ENCODE peak calls at places on chromosomes 13 and 19, in six cellular contexts. V is CD8-positive, alpha-beta T cell; A is nephron progenitor cell; L is A673; P is cardiac fibroblast; W is dorsolateral prefrontal cortex. G is an unnamed sample.

GRCh38 chr19:50224986-50225747 is 21.7 kb downstream of the MYH14 start:
- DNase-seq in V (no peak), A (no peak), L (no peak), P (no peak), W (peak; percentile 42), G (no peak)

GRCh38 chr13:114100446-114101320 is 31.7 kb downstream of the RASA3 start:
- DNase-seq in V (peak; percentile 30), A (peak; percentile 22), L (no peak), P (peak; percentile 38), W (no peak), G (no peak)

GRCh38 chr13:102724923-102725322 is 30.1 kb upstream of the METTL21C start:
- DNase-seq in V (no peak), A (no peak), L (peak; percentile 60), P (peak; percentile 75), W (no peak), G (no peak)

GRCh38 chr19:15358918-15359317 is 20.7 kb downstream of the AKAP8 start:
- DNase-seq in V (no peak), A (no peak), L (no peak), P (no peak), W (no peak), G (no peak)

GRCh38 chr13:30874111-30874510 is 32.0 kb upstream of the MEDAG start:
- DNase-seq in V (no peak), A (no peak), L (no peak), P (no peak), W (no peak), G (no peak)

GRCh38 chr19:6572217-6572616 is 18.7 kb downstream of the CD70 start:
- DNase-seq in V (no peak), A (no peak), L (no peak), P (no peak), W (peak; percentile 29), G (no peak)

GRCh38 chr13:114059946-114060860 is 72.2 kb downstream of the RASA3 start:
- DNase-seq in V (peak; percentile 21), A (no peak), L (no peak), P (no peak), W (no peak), G (no peak)

GRCh38 chr13:43390101-43390500 is 366.7 kb downstream of the DNAJC15 start:
- DNase-seq in V (no peak), A (no peak), L (no peak), P (peak; percentile 28), W (no peak), G (no peak)

GRCh38 chr13:47415048-47415447 is 518.2 kb upstream of the HTR2A start:
- DNase-seq in V (no peak), A (no peak), L (no peak), P (peak; percentile 29), W (no peak), G (no peak)

GRCh38 chr19:39544201-39544903 is 4.4 kb upstream of the EID2 start:
- DNase-seq in V (no peak), A (no peak), L (no peak), P (peak; percentile 24), W (no peak), G (no peak)

GRCh38 chr13:94710881-94711560 is 1.3 kb downstream of the SOX21 start:
- DNase-seq in V (no peak), A (peak; percentile 60), L (peak; percentile 64), P (peak; percentile 5), W (no peak), G (peak; percentile 36)

GRCh38 chr19:49538643-49539042 is 10.8 kb downstream of the RCN3 start:
- DNase-seq in V (no peak), A (no peak), L (no peak), P (no peak), W (no peak), G (no peak)

GRCh38 chr19:49442354-49442753 is 1.0 kb upstream of the SLC17A7 start:
- DNase-seq in V (no peak), A (peak; percentile 43), L (peak; percentile 81), P (no peak), W (no peak), G (no peak)

GRCh38 chr13:37348916-37349653 is 243.6 kb upstream of the CSNK1A1L start:
- DNase-seq in V (no peak), A (no peak), L (no peak), P (no peak), W (no peak), G (no peak)

GRCh38 chr13:45879666-45880065 is 28.1 kb upstream of the SIAH3 start:
- DNase-seq in V (no peak), A (peak; percentile 34), L (no peak), P (no peak), W (no peak), G (no peak)

GRCh38 chr13:109256866-109257760 is 529.3 kb downstream of the IRS2 start:
- DNase-seq in V (no peak), A (no peak), L (peak; percentile 56), P (peak; percentile 98), W (no peak), G (no peak)

GRCh38 chr19:48302600-48302959 is 22.8 kb upstream of the EMP3 start:
- DNase-seq in V (no peak), A (no peak), L (no peak), P (no peak), W (no peak), G (no peak)

GRCh38 chr19:12996542-12997094 is 1.3 kb downstream of the NFIX start:
- DNase-seq in V (no peak), A (no peak), L (no peak), P (peak; percentile 48), W (no peak), G (no peak)

GRCh38 chr13:106690779-106691178 is 122.8 kb upstream of the ARGLU1 start:
- DNase-seq in V (no peak), A (no peak), L (no peak), P (no peak), W (no peak), G (no peak)

GRCh38 chr13:32176696-32177095 is 138.5 kb downstream of the ZAR1L start:
- DNase-seq in V (no peak), A (no peak), L (no peak), P (no peak), W (no peak), G (no peak)

GRCh38 chr13:32179708-32180107 is 135.5 kb downstream of the ZAR1L start:
- DNase-seq in V (no peak), A (no peak), L (no peak), P (no peak), W (no peak), G (no peak)

GRCh38 chr13:32175307-32175706 is 139.9 kb downstream of the ZAR1L start:
- DNase-seq in V (no peak), A (peak; percentile 35), L (no peak), P (peak; percentile 21), W (no peak), G (no peak)

GRCh38 chr13:32175943-32176342 is 139.2 kb downstream of the ZAR1L start:
- DNase-seq in V (no peak), A (no peak), L (no peak), P (no peak), W (no peak), G (no peak)

GRCh38 chr13:32178763-32179162 is 136.4 kb downstream of the ZAR1L start:
- DNase-seq in V (no peak), A (no peak), L (no peak), P (no peak), W (no peak), G (no peak)
- TF ChIP-seq CTCF in V (no peak), A (no peak), L (no peak), P (no peak), W (no peak), G (no peak)

DNA sequence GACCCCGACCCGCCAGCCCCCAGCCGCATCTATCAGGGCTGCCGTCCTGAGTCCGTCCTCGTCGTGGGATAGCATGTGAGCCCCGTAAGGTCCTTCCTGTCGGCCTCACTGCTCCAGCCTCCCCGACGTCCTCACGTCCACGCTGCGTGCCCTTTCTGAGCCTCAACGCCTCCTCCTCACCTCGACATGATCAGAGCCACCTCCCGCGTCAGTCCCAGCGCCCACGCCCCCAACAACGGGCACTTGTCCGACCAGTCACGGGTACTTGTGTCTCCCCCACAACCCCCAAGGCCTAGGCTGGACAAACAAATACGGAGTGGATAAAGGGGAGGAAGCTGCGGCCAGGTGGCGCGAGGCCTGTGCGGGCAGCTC is 665 bp downstream of the ZNF497 start:
- DNase-seq in V (peak; percentile 47), A (no peak), L (peak; percentile 58), P (peak; percentile 67), W (no peak), G (peak; percentile 53)
- TF ChIP-seq CTCF in V (no peak), A (no peak), L (no peak), P (peak; percentile 14), W (no peak), G (no peak)

GRCh38 chr13:24683370-24683769 is 3.2 kb downstream of the ATP12A start:
- DNase-seq in V (no peak), A (no peak), L (peak; percentile 24), P (no peak), W (no peak), G (no peak)

GRCh38 chr13:24684600-24684998 is 4.4 kb downstream of the ATP12A start:
- DNase-seq in V (peak; percentile 32), A (no peak), L (peak; percentile 71), P (no peak), W (no peak), G (no peak)

GRCh38 chr13:24682353-24682752 is 2.1 kb downstream of the ATP12A start:
- DNase-seq in V (no peak), A (no peak), L (peak; percentile 6), P (no peak), W (no peak), G (no peak)

GRCh38 chr13:24685314-24685713 is 5.1 kb downstream of the ATP12A start:
- DNase-seq in V (no peak), A (no peak), L (no peak), P (no peak), W (no peak), G (no peak)

DNA sequence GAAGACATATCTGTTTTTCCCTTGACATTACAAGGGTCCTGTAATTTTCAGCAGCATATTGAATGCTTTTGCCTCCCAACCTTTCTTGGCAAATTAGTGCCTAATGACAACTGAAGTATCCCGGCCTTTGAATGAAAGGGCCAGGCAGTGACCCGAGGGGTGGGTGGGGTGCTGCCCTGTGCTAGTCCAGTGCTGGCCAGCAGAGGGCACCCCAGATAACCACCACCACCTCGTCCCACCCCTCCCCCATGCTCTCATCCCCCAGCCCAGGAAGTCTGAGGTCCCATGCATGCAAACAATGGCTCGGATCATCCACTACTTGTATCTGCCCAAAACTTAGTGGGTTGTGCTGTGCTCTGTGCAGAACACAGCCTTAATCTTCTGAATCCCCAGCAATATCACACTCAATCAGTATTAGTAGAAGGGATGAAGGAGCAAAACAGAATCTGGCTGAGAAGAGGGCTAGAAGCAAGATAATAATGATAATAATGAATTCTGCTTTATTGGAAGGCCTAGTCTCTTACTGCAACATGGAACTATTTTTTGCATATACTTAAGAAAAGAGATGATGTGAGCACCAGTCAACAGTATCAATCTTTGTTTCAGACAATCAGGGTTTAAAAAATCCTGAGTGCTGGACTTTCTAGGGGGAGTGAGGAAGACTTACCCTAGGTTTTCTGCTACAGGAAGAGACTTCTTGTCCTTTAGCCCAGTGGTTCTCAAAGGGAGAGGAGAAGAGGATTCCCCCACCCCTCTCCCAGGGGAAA is 3.8 kb downstream of the ATP12A start:
- DNase-seq in V (peak; percentile 59), A (peak; percentile 83), L (peak; percentile 79), P (peak; percentile 45), W (peak; percentile 56), G (peak; percentile 67)
- TF ChIP-seq CTCF in V (peak; percentile 69), A (peak; percentile 87), L (peak; percentile 89), P (peak; percentile 86), W (peak; percentile 84), G (peak; percentile 91)

DNA sequence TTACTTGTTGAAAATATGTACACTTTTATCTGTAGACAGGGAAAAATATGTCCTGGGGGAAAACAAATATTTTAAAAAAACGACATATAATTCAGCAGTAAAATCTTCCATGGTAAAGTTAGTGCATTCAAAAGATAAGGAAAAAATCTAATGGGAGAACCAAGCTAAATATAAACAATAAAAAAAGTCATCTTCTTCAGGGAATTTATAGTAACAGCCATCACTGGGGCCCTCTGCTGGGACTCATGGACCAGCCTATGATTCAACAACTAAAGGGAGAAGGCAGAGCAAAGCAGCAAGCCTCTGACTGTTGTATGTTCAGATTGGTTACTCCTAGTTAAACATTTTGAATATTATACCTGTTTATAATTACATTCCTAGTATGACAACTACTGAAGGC is 93.0 kb downstream of the ITGBL1 start:
- DNase-seq in V (no peak), A (no peak), L (no peak), P (no peak), W (no peak), G (no peak)
- TF ChIP-seq CTCF in V (no peak), A (no peak), L (peak; percentile 16), P (peak; percentile 36), W (no peak), G (no peak)

G was measured in progenitor cell of endocrine pancreas.